ENCODE peak calls at places on chromosomes 16 and 17, in nine cellular contexts. B is hepatocyte; V is stimulated activated CD8-positive, alpha-beta memory T cell treated with anti-CD3 and anti-CD28 coated beads, Interleukin-4, amount 100 ng/mL, for 4 hours; S is LHCN-M2; Z is dorsolateral prefrontal cortex; I is dermis microvascular lymphatic vessel endothelial cell; F is T-helper 1 cell; T is activated CD8-positive, alpha-beta T cell treated with anti-CD3 and anti-CD28 coated beads for 36 hours; R is stomach. M is an unnamed sample.

GRCh38 chr17:50149425-50150353 is 788 bp downstream of the PPP1R9B start:
- DNase-seq in B (peak; percentile 86), V (no peak), S (peak; percentile 56), Z (no peak), I (no peak), F (peak; percentile 56), T (peak; percentile 57), R (peak; percentile 77), M (peak; percentile 55)

GRCh38 chr16:65769055-65769465 is 597.4 kb upstream of the CDH5 start:
- DNase-seq in B (peak; percentile 45), V (no peak), S (no peak), Z (no peak), I (no peak), F (no peak), T (no peak), R (no peak), M (no peak)

GRCh38 chr16:85984947-85985451 is 86.0 kb downstream of the IRF8 start:
- DNase-seq in B (peak; percentile 36), V (no peak), S (no peak), Z (no peak), I (no peak), F (no peak), T (no peak), R (no peak), M (no peak)

GRCh38 chr17:21213491-21214014 is 408 bp downstream of the TMEM11 start:
- DNase-seq in B (peak; percentile 75), V (peak; percentile 4), S (no peak), Z (no peak), I (no peak), F (peak; percentile 25), T (peak; percentile 28), R (peak; percentile 47), M (no peak)

GRCh38 chr17:82243648-82244412 is 15.0 kb downstream of the SLC16A3 start:
- DNase-seq in B (no peak), V (no peak), S (peak; percentile 45), Z (no peak), I (no peak), F (no peak), T (no peak), R (no peak), M (no peak)

GRCh38 chr17:83064732-83065659 is 14.4 kb upstream of the METRNL start:
- DNase-seq in B (no peak), V (no peak), S (no peak), Z (no peak), I (peak; percentile 86), F (no peak), T (peak; percentile 1), R (peak; percentile 91), M (no peak)

GRCh38 chr17:74163271-74163821 is 40.1 kb upstream of the RPL38 start:
- DNase-seq in B (no peak), V (no peak), S (no peak), Z (no peak), I (no peak), F (no peak), T (no peak), R (no peak), M (no peak)

GRCh38 chr17:29857823-29858222 is 72.2 kb downstream of the SSH2 start:
- DNase-seq in B (no peak), V (no peak), S (no peak), Z (no peak), I (no peak), F (no peak), T (no peak), R (no peak), M (no peak)

GRCh38 chr17:15348030-15348429 is 6.6 kb upstream of the TEKT3 start:
- DNase-seq in B (peak; percentile 66), V (no peak), S (no peak), Z (no peak), I (no peak), F (no peak), T (no peak), R (no peak), M (no peak)